ENCODE peak calls at places on chromosome X, in nine cellular contexts. One of them, this sample, is unnamed.

GRCh38 chrX:136185409-136186022 is 38.2 kb downstream of the FHL1 start:
- DNase-seq in thoracic aorta: no peak
- DNase-seq in stomach: no peak
- DNase-seq in HL-60: no peak
- DNase-seq in AG10803: peak; percentile 60
- DNase-seq in astrocyte of the cerebellum: no peak
- DNase-seq in GM23338: no peak
- DNase-seq in endothelial cell of umbilical vein: peak; percentile 66
- DNase-seq in IMR-90: peak; percentile 47
- DNase-seq in this sample: no peak

GRCh38 chrX:49070988-49071387 is 2.8 kb downstream of the PRAF2 start:
- DNase-seq in thoracic aorta: no peak
- DNase-seq in stomach: no peak
- DNase-seq in HL-60: no peak
- DNase-seq in AG10803: no peak
- DNase-seq in astrocyte of the cerebellum: no peak
- DNase-seq in GM23338: no peak
- DNase-seq in endothelial cell of umbilical vein: no peak
- DNase-seq in IMR-90: no peak
- DNase-seq in this sample: no peak

GRCh38 chrX:17374619-17375360 is at the start of gene NHS:
- DNase-seq in thoracic aorta: no peak
- DNase-seq in stomach: peak; percentile 65
- DNase-seq in HL-60: no peak
- DNase-seq in AG10803: peak; percentile 78
- DNase-seq in astrocyte of the cerebellum: peak; percentile 24
- DNase-seq in GM23338: peak; percentile 84
- DNase-seq in endothelial cell of umbilical vein: peak; percentile 15
- DNase-seq in IMR-90: peak; percentile 63
- DNase-seq in this sample: no peak

GRCh38 chrX:37603938-37604409 is 32.5 kb downstream of the LANCL3 start:
- DNase-seq in thoracic aorta: no peak
- DNase-seq in stomach: peak; percentile 28
- DNase-seq in HL-60: no peak
- DNase-seq in AG10803: no peak
- DNase-seq in astrocyte of the cerebellum: no peak
- DNase-seq in GM23338: no peak
- DNase-seq in endothelial cell of umbilical vein: no peak
- DNase-seq in IMR-90: no peak
- DNase-seq in this sample: no peak

GRCh38 chrX:139820358-139820984 is 112.4 kb downstream of the ATP11C start:
- DNase-seq in thoracic aorta: no peak
- DNase-seq in stomach: no peak
- DNase-seq in HL-60: no peak
- DNase-seq in AG10803: no peak
- DNase-seq in astrocyte of the cerebellum: no peak
- DNase-seq in GM23338: no peak
- DNase-seq in endothelial cell of umbilical vein: no peak
- DNase-seq in IMR-90: no peak
- DNase-seq in this sample: no peak

GRCh38 chrX:106731590-106731989 is 5.1 kb downstream of the RNF128 start:
- DNase-seq in thoracic aorta: no peak
- DNase-seq in stomach: no peak
- DNase-seq in HL-60: no peak
- DNase-seq in AG10803: no peak
- DNase-seq in astrocyte of the cerebellum: no peak
- DNase-seq in GM23338: no peak
- DNase-seq in endothelial cell of umbilical vein: no peak
- DNase-seq in IMR-90: no peak
- DNase-seq in this sample: no peak

GRCh38 chrX:53281321-53281822 is at the start of gene IQSEC2:
- DNase-seq in thoracic aorta: peak; percentile 7
- DNase-seq in stomach: peak; percentile 86
- DNase-seq in HL-60: peak; percentile 43
- DNase-seq in AG10803: peak; percentile 75
- DNase-seq in astrocyte of the cerebellum: peak; percentile 57
- DNase-seq in GM23338: peak; percentile 59
- DNase-seq in endothelial cell of umbilical vein: peak; percentile 77
- DNase-seq in IMR-90: peak; percentile 77
- DNase-seq in this sample: no peak

GRCh38 chrX:10165580-10166247 is 8.9 kb downstream of the CLCN4 start:
- DNase-seq in thoracic aorta: no peak
- DNase-seq in stomach: peak; percentile 38
- DNase-seq in HL-60: no peak
- DNase-seq in AG10803: no peak
- DNase-seq in astrocyte of the cerebellum: no peak
- DNase-seq in GM23338: no peak
- DNase-seq in endothelial cell of umbilical vein: no peak
- DNase-seq in IMR-90: no peak
- DNase-seq in this sample: no peak

GRCh38 chrX:40488299-40488698 is 92.5 kb upstream of the ATP6AP2 start:
- DNase-seq in thoracic aorta: no peak
- DNase-seq in stomach: no peak
- DNase-seq in HL-60: no peak
- DNase-seq in AG10803: no peak
- DNase-seq in astrocyte of the cerebellum: no peak
- DNase-seq in GM23338: no peak
- DNase-seq in endothelial cell of umbilical vein: no peak
- DNase-seq in IMR-90: no peak
- DNase-seq in this sample: no peak

GRCh38 chrX:20271186-20271585 is 4.5 kb upstream of the RPS6KA3 start:
- DNase-seq in thoracic aorta: no peak
- DNase-seq in stomach: no peak
- DNase-seq in HL-60: no peak
- DNase-seq in AG10803: no peak
- DNase-seq in astrocyte of the cerebellum: no peak
- DNase-seq in GM23338: no peak
- DNase-seq in endothelial cell of umbilical vein: no peak
- DNase-seq in IMR-90: no peak
- DNase-seq in this sample: no peak

DNA sequence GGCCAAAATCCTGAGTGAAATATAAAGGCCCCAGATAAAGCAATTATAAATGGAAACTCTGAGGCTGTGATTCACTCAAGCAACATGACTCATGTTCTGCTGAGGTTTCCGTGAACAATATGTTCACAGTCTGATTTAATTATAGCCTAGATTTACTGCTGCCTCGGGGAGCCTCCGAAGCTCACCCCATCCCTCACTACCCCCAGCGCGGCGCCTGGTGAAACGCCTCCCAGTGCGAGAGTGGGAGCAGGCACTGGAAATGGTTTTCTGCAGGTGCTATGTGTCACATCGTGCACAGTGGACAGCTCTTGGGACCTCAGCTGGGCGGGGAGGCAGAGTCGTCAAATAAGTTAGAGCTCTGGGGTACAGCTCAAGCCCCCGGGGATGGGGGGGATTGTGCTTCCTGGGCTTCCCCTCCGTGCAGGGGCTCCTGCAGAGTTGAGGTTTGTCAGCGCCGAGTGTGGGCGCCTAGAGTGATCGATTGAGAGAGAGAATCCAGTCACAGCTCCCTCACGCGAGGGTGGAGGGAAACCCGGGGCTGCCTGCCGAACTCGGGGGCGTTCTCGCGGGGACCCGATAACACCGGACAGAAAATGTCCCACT is 110.6 kb downstream of the PHKA2 start:
- DNase-seq in thoracic aorta: no peak
- DNase-seq in stomach: no peak
- DNase-seq in HL-60: no peak
- DNase-seq in AG10803: peak; percentile 56
- DNase-seq in astrocyte of the cerebellum: peak; percentile 66
- DNase-seq in GM23338: no peak
- DNase-seq in endothelial cell of umbilical vein: peak; percentile 46
- DNase-seq in IMR-90: peak; percentile 61
- DNase-seq in this sample: peak; percentile 31
- H3K4me3 ChIP-seq in thoracic aorta: peak overlapping the region; percentile 55
- H3K4me3 ChIP-seq in stomach: no peak overlapping the region
- H3K4me3 ChIP-seq in HL-60: no peak overlapping the region
- H3K4me3 ChIP-seq in AG10803: no peak overlapping the region
- H3K4me3 ChIP-seq in astrocyte of the cerebellum: no peak overlapping the region
- H3K4me3 ChIP-seq in GM23338: no peak overlapping the region
- H3K4me3 ChIP-seq in endothelial cell of umbilical vein: no peak overlapping the region
- H3K4me3 ChIP-seq in IMR-90: no peak overlapping the region
- H3K4me3 ChIP-seq in this sample: no peak overlapping the region

GRCh38 chrX:12383196-12383595 is 244.9 kb downstream of the FRMPD4 start:
- DNase-seq in thoracic aorta: no peak
- DNase-seq in stomach: no peak
- DNase-seq in HL-60: no peak
- DNase-seq in AG10803: no peak
- DNase-seq in astrocyte of the cerebellum: no peak
- DNase-seq in GM23338: peak; percentile 43
- DNase-seq in endothelial cell of umbilical vein: no peak
- DNase-seq in IMR-90: no peak
- DNase-seq in this sample: no peak
- TF ChIP-seq CTCF in thoracic aorta: no peak
- TF ChIP-seq CTCF in stomach: no peak
- TF ChIP-seq CTCF in HL-60: no peak
- TF ChIP-seq CTCF in AG10803: peak; percentile 20
- TF ChIP-seq CTCF in astrocyte of the cerebellum: peak; percentile 25
- TF ChIP-seq CTCF in GM23338: peak; percentile 56
- TF ChIP-seq CTCF in endothelial cell of umbilical vein: peak; percentile 11
- TF ChIP-seq CTCF in IMR-90: peak; percentile 20
- TF ChIP-seq CTCF in this sample: peak; percentile 16

GRCh38 chrX:154374361-154375155 is at the start of gene FLNA:
- DNase-seq in thoracic aorta: no peak
- DNase-seq in stomach: peak; percentile 53
- DNase-seq in HL-60: no peak
- DNase-seq in AG10803: peak; percentile 22
- DNase-seq in astrocyte of the cerebellum: no peak
- DNase-seq in GM23338: peak; percentile 69
- DNase-seq in endothelial cell of umbilical vein: no peak
- DNase-seq in IMR-90: no peak
- DNase-seq in this sample: no peak
- H3K4me3 ChIP-seq in thoracic aorta: peak within 1 kb of the TSS; percentile 83
- H3K4me3 ChIP-seq in stomach: peak within 1 kb of the TSS; percentile 77
- H3K4me3 ChIP-seq in HL-60: no peak within 1 kb of the TSS
- H3K4me3 ChIP-seq in AG10803: peak within 1 kb of the TSS; percentile 78
- H3K4me3 ChIP-seq in astrocyte of the cerebellum: peak within 1 kb of the TSS; percentile 51
- H3K4me3 ChIP-seq in GM23338: peak within 1 kb of the TSS; percentile 46
- H3K4me3 ChIP-seq in endothelial cell of umbilical vein: peak within 1 kb of the TSS; percentile 5
- H3K4me3 ChIP-seq in IMR-90: peak within 1 kb of the TSS; percentile 90
- H3K4me3 ChIP-seq in this sample: peak within 1 kb of the TSS; percentile 54

DNA sequence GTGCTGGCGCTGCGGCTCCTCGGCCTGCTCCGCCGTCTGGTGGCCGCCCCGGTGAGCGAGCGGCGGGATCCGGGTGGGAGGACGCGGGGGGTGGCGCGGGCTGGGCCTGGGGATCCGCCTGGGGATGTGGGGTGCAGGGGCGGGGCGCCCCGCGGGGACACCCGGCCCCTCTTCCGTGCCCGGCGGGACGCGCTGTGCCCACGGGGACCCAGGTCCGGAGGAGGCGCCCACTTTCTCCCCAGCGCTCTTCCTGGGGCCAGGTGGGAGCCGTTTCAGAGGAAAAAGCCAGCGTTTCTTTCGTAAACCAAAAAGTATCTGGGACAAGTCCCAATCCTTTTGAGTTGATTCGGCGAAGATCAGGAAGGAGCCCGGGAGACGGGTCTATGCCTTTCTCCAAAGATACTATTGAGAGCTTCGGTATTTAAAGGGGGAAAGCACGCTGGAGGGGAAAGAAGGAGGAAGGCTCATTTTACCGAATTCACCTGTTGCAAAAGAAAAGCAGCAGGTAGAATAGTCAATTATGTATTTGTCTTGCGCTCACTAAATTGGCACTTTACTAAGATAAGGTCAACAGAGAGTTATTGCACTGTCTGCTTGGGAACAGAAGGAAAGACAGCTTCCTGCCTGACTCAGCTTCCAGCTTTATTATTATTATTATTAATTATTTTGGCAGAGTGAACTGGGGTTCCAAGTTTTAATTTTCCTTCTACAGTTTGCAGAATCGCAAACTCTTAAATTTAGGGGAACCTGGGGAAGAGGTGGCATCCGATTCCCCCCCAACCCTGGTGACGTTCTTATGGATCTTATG is 81.5 kb upstream of the CD99 start:
- DNase-seq in thoracic aorta: no peak
- DNase-seq in stomach: no peak
- DNase-seq in HL-60: no peak
- DNase-seq in AG10803: no peak
- DNase-seq in astrocyte of the cerebellum: no peak
- DNase-seq in GM23338: peak; percentile 58
- DNase-seq in endothelial cell of umbilical vein: peak; percentile 58
- DNase-seq in IMR-90: peak; percentile 17
- DNase-seq in this sample: no peak
- TF ChIP-seq CTCF in thoracic aorta: peak; percentile 17
- TF ChIP-seq CTCF in stomach: no peak
- TF ChIP-seq CTCF in HL-60: no peak
- TF ChIP-seq CTCF in AG10803: no peak
- TF ChIP-seq CTCF in astrocyte of the cerebellum: no peak
- TF ChIP-seq CTCF in GM23338: no peak
- TF ChIP-seq CTCF in endothelial cell of umbilical vein: peak; percentile 14
- TF ChIP-seq CTCF in IMR-90: no peak
- TF ChIP-seq CTCF in this sample: no peak

GRCh38 chrX:71629467-71629866 is 11.2 kb upstream of the CXCR3 start:
- DNase-seq in thoracic aorta: no peak
- DNase-seq in stomach: no peak
- DNase-seq in HL-60: no peak
- DNase-seq in AG10803: no peak
- DNase-seq in astrocyte of the cerebellum: no peak
- DNase-seq in GM23338: no peak
- DNase-seq in endothelial cell of umbilical vein: no peak
- DNase-seq in IMR-90: no peak
- DNase-seq in this sample: no peak
- H3K4me3 ChIP-seq in thoracic aorta: no peak overlapping the region
- H3K4me3 ChIP-seq in stomach: no peak overlapping the region
- H3K4me3 ChIP-seq in HL-60: no peak overlapping the region
- H3K4me3 ChIP-seq in AG10803: no peak overlapping the region
- H3K4me3 ChIP-seq in astrocyte of the cerebellum: no peak overlapping the region
- H3K4me3 ChIP-seq in GM23338: no peak overlapping the region
- H3K4me3 ChIP-seq in endothelial cell of umbilical vein: no peak overlapping the region
- H3K4me3 ChIP-seq in IMR-90: no peak overlapping the region
- H3K4me3 ChIP-seq in this sample: no peak overlapping the region